ENCODE peak calls at places on chromosome 17, in eight cellular contexts. V, S, Z, O, X, P, Q and C are unnamed samples.

GRCh38 chr17:41592601-41593305 is 6.1 kb upstream of the KRT14 start:
- DNase-seq in V (no peak), S (no peak), Z (no peak), O (no peak), X (no peak), P (no peak), Q (no peak), C (no peak)

GRCh38 chr17:8056976-8057625 is 18.2 kb downstream of the ALOX15B start:
- DNase-seq in V (no peak), S (no peak), Z (no peak), O (no peak), X (no peak), P (no peak), Q (peak; percentile 48), C (no peak)

GRCh38 chr17:78828470-78829185 is 12.0 kb downstream of the USP36 start:
- DNase-seq in V (no peak), S (no peak), Z (no peak), O (peak; percentile 73), X (peak; percentile 66), P (no peak), Q (no peak), C (peak; percentile 78)

GRCh38 chr17:5466295-5466694 is 2.5 kb downstream of the DHX33 start:
- DNase-seq in V (no peak), S (no peak), Z (no peak), O (no peak), X (no peak), P (no peak), Q (no peak), C (no peak)

GRCh38 chr17:3879181-3879580 is 13.7 kb downstream of the CAMKK1 start:
- DNase-seq in V (no peak), S (no peak), Z (no peak), O (peak; percentile 35), X (peak; percentile 73), P (peak; percentile 52), Q (no peak), C (peak; percentile 73)

GRCh38 chr17:47714773-47715396 is 18.2 kb upstream of the TBX21 start:
- DNase-seq in V (no peak), S (no peak), Z (peak; percentile 78), O (no peak), X (no peak), P (no peak), Q (no peak), C (no peak)

GRCh38 chr17:74042241-74042640 is 161.2 kb upstream of the RPL38 start:
- DNase-seq in V (no peak), S (no peak), Z (no peak), O (no peak), X (no peak), P (no peak), Q (no peak), C (no peak)

GRCh38 chr17:63481488-63481870 is 4.6 kb downstream of the ACE start:
- DNase-seq in V (no peak), S (no peak), Z (no peak), O (no peak), X (no peak), P (no peak), Q (no peak), C (no peak)

GRCh38 chr17:19354123-19354522 is 8.4 kb downstream of the B9D1 start:
- DNase-seq in V (no peak), S (peak; percentile 58), Z (no peak), O (peak; percentile 80), X (peak; percentile 87), P (no peak), Q (no peak), C (peak; percentile 94)

GRCh38 chr17:64992325-64992802 is 64.2 kb downstream of the GNA13 start:
- DNase-seq in V (no peak), S (peak; percentile 94), Z (no peak), O (peak; percentile 18), X (no peak), P (peak; percentile 68), Q (no peak), C (peak; percentile 52)

GRCh38 chr17:61009619-61010018 is 332.0 kb downstream of the BCAS3 start:
- DNase-seq in V (no peak), S (no peak), Z (no peak), O (peak; percentile 39), X (peak; percentile 49), P (no peak), Q (no peak), C (peak; percentile 42)

GRCh38 chr17:27559996-27560481 is 70.9 kb upstream of the LGALS9 start:
- DNase-seq in V (peak; percentile 74), S (no peak), Z (no peak), O (peak; percentile 81), X (peak; percentile 98), P (peak; percentile 61), Q (peak; percentile 66), C (peak; percentile 93)

GRCh38 chr17:73072254-73072962 is 20.1 kb downstream of the SLC39A11 start:
- DNase-seq in V (no peak), S (no peak), Z (no peak), O (no peak), X (no peak), P (no peak), Q (no peak), C (no peak)

DNA sequence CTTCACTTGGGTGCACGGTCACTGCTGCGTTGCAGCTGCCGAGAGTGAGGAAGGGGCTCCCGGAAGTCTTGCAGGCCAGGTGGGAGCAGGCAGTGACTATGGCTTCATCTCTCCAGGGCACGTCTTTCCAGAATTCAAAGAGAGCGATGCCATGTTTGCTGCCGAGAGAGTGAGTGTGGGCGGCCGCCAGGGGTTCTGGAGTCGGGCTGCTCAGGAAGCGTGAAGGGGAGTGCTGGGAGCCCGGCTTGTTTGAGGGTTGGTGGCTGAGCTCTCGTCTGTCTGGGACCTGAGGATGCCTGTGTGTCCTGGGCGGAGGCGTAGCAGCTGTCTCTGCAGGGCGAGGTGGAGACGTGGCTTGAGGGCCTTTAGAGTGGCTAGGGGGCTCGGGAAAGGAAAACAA is 6.3 kb downstream of the HGS start:
- DNase-seq in V (no peak), S (no peak), Z (no peak), O (no peak), X (no peak), P (no peak), Q (no peak), C (no peak)
- H3K36me3 ChIP-seq in V (no peaks in the 10 kb centered on the region), S (peaks cover 65% of the 10 kb centered on the region), Z (peaks cover 95% of the 10 kb centered on the region), O (peaks cover 91% of the 10 kb centered on the region), X (peaks cover 66% of the 10 kb centered on the region), P (peaks cover 96% of the 10 kb centered on the region), Q (peaks cover 93% of the 10 kb centered on the region), C (peaks cover 88% of the 10 kb centered on the region)

DNA sequence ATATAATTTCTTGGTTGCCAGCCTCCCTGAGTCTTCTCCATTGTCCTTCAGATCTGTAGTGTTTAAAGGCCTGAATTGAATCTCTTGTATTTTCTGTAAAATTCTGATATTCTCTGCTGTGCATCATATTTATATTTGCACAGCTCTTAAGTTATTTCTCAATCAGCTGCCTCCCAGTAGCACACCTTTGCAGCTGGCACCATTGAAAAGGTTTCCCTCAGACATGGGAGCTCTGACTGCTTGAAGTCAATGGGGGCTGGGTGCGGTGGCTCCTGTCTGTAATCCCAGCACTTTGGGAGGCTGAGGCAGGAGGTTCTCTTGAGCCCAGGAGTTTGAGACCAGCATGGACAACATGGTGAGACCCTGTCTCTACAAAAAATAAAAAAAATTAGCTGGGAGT is 40.4 kb downstream of the PITPNC1 start:
- DNase-seq in V (no peak), S (no peak), Z (no peak), O (no peak), X (no peak), P (no peak), Q (no peak), C (no peak)
- TF ChIP-seq CTCF in V (no peak), S (no peak), Z (no peak), O (no peak), X (no peak), P (no peak), Q (no peak), C (no peak)

GRCh38 chr17:18015603-18016002 is 23.4 kb downstream of the ATPAF2 start:
- DNase-seq in V (no peak), S (no peak), Z (no peak), O (no peak), X (no peak), P (no peak), Q (no peak), C (no peak)

GRCh38 chr17:18017958-18018357 is 21.0 kb downstream of the ATPAF2 start:
- DNase-seq in V (no peak), S (no peak), Z (no peak), O (peak; percentile 77), X (no peak), P (no peak), Q (no peak), C (peak; percentile 62)

GRCh38 chr17:18016426-18016825 is 22.5 kb downstream of the ATPAF2 start:
- DNase-seq in V (no peak), S (no peak), Z (no peak), O (no peak), X (no peak), P (no peak), Q (no peak), C (no peak)

GRCh38 chr17:18020971-18021370 is 18.0 kb downstream of the ATPAF2 start:
- DNase-seq in V (no peak), S (no peak), Z (no peak), O (no peak), X (no peak), P (no peak), Q (no peak), C (no peak)

GRCh38 chr17:18018411-18018921 is 20.5 kb downstream of the ATPAF2 start:
- DNase-seq in V (no peak), S (no peak), Z (no peak), O (no peak), X (no peak), P (no peak), Q (no peak), C (no peak)
- H3K27ac ChIP-seq in V (no peak overlapping the region), S (no peak overlapping the region), Z (no peak overlapping the region), O (no peak overlapping the region), X (no peak overlapping the region), P (peak overlapping the region; percentile 82), Q (no peak overlapping the region), C (no peak overlapping the region)

GRCh38 chr17:36085710-36086268 is 4.2 kb downstream of the CCL3 start:
- DNase-seq in V (no peak), S (no peak), Z (no peak), O (no peak), X (peak; percentile 6), P (no peak), Q (no peak), C (no peak)

GRCh38 chr17:36082062-36082461 is 7.9 kb downstream of the CCL3 start:
- DNase-seq in V (no peak), S (no peak), Z (no peak), O (no peak), X (no peak), P (no peak), Q (no peak), C (no peak)
- H3K36me3 ChIP-seq in V (no peaks in the 10 kb centered on the region), S (no peaks in the 10 kb centered on the region), Z (no peaks in the 10 kb centered on the region), O (no peaks in the 10 kb centered on the region), X (no peaks in the 10 kb centered on the region), P (no peaks in the 10 kb centered on the region), Q (no peaks in the 10 kb centered on the region), C (no peaks in the 10 kb centered on the region)

DNA sequence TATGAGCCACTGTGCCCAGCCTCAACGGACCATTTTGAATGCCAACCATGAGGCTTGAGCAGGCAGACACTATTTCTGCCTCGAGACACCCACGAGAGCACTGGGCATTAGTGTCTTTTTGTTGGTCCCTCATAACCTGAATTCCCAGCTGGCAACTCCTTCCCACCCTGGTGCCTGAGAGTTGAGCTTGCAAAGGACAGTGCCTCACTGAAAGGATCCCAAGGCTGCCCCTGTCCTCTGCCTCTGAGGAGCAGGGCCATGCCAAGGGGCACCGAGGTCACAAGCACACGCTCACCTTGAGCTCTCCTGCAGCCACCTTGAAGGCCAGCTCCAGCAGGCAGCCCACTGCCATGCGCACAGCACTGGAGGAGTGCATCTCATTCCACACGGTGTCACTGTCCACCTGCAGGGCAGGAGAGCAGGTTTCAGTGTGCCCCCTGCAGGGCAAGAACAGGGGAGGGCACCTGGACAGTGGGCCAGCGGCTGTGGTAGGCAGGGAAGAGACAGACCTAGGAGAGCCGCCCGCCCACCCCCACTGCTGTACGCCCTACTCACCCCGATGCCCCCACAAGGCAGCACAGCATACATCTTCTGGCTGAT is 12.8 kb downstream of the G6PC3 start:
- DNase-seq in V (no peak), S (no peak), Z (no peak), O (no peak), X (no peak), P (no peak), Q (no peak), C (no peak)
- TF ChIP-seq CTCF in V (no peak), S (peak; percentile 89), Z (no peak), O (peak; percentile 59), X (no peak), P (no peak), Q (no peak), C (peak; percentile 29)